ENCODE peak calls at places on chromosome 22, in four cellular contexts. Z is left cardiac atrium, C is Ammon's horn, A is NCI-H1092. D is an unnamed sample.

GRCh38 chr22:28358244-28358777 is 321.3 kb downstream of the TTC28 start:
- DNase-seq in Z (no peak), C (no peak), A (no peak), D (no peak)

GRCh38 chr22:50030315-50031188 is 18.0 kb upstream of the IL17REL start:
- DNase-seq in Z (peak), C (peak), A (peak), D (peak)

GRCh38 chr22:19991645-19992451 is 24.8 kb downstream of the ARVCF start:
- DNase-seq in Z (no peak), C (peak), A (no peak), D (no peak)

GRCh38 chr22:37559901-37560681 is at the start of gene CDC42EP1:
- DNase-seq in Z (peak), C (peak), A (no peak), D (no peak)

GRCh38 chr22:22878801-22879674 is 8.6 kb upstream of the IGLL5 start:
- DNase-seq in Z (no peak), C (no peak), A (no peak), D (no peak)

GRCh38 chr22:20404881-20405280 is 10.9 kb downstream of the ZNF74 start:
- DNase-seq in Z (no peak), C (no peak), A (no peak), D (no peak)

GRCh38 chr22:37176464-37177061 is 11.5 kb downstream of the C1QTNF6 start:
- DNase-seq in Z (peak), C (peak), A (no peak), D (no peak)

GRCh38 chr22:50161508-50162390 is 8.8 kb upstream of the PANX2 start:
- DNase-seq in Z (no peak), C (no peak), A (no peak), D (no peak)

GRCh38 chr22:49457946-49458707 is 369.5 kb downstream of the BRD1 start:
- DNase-seq in Z (no peak), C (no peak), A (no peak), D (no peak)

GRCh38 chr22:20203142-20204099 is 52.6 kb upstream of the CCDC188 start:
- DNase-seq in Z (peak), C (no peak), A (no peak), D (no peak)

GRCh38 chr22:35425971-35426800 is 26.2 kb downstream of the MCM5 start:
- DNase-seq in Z (no peak), C (no peak), A (no peak), D (peak)

GRCh38 chr22:37896181-37896592 is 9.9 kb upstream of the MICALL1 start:
- DNase-seq in Z (no peak), C (no peak), A (no peak), D (no peak)

GRCh38 chr22:20503816-20504215 is 3.6 kb upstream of the MED15 start:
- DNase-seq in Z (no peak), C (no peak), A (no peak), D (no peak)

GRCh38 chr22:20517422-20517821 is 10.0 kb downstream of the MED15 start:
- DNase-seq in Z (no peak), C (no peak), A (no peak), D (no peak)

GRCh38 chr22:28044546-28045173 is 125.6 kb upstream of the PITPNB start:
- DNase-seq in Z (no peak), C (no peak), A (no peak), D (no peak)

GRCh38 chr22:50530857-50531545 is 1.2 kb upstream of the TYMP start:
- DNase-seq in Z (peak), C (no peak), A (no peak), D (no peak)

GRCh38 chr22:29341056-29341848 is 25.8 kb upstream of the RASL10A start:
- DNase-seq in Z (no peak), C (no peak), A (no peak), D (no peak)

GRCh38 chr22:29536411-29536810 is 17.1 kb downstream of the THOC5 start:
- DNase-seq in Z (no peak), C (no peak), A (no peak), D (no peak)

GRCh38 chr22:19065298-19065859 is 56.8 kb downstream of the DGCR2 start:
- DNase-seq in Z (no peak), C (no peak), A (no peak), D (no peak)

GRCh38 chr22:30193031-30193794 is 53.3 kb downstream of the LIF start:
- DNase-seq in Z (no peak), C (no peak), A (no peak), D (no peak)

GRCh38 chr22:20062043-20062765 is 17.8 kb upstream of the DGCR8 start:
- DNase-seq in Z (no peak), C (no peak), A (no peak), D (no peak)

GRCh38 chr22:27885977-27886842 is 32.8 kb downstream of the PITPNB start:
- DNase-seq in Z (no peak), C (no peak), A (no peak), D (no peak)

GRCh38 chr22:37822079-37822833 is 926 bp upstream of the GALR3 start:
- DNase-seq in Z (no peak), C (no peak), A (no peak), D (no peak)

GRCh38 chr22:44685384-44686056 is 16.5 kb upstream of the PRR5 start:
- DNase-seq in Z (peak), C (no peak), A (no peak), D (peak)

GRCh38 chr22:49296561-49296960 is 531.1 kb downstream of the BRD1 start:
- DNase-seq in Z (no peak), C (no peak), A (no peak), D (no peak)

GRCh38 chr22:27108425-27109114 is 451.2 kb downstream of the MIAT start:
- DNase-seq in Z (peak), C (no peak), A (peak), D (no peak)

GRCh38 chr22:42142771-42143461 is 12.3 kb upstream of the CYP2D6 start:
- DNase-seq in Z (no peak), C (no peak), A (no peak), D (no peak)

GRCh38 chr22:45284705-45285305 is at the start of gene UPK3A:
- DNase-seq in Z (peak), C (no peak), A (no peak), D (no peak)

D was measured in NCI-H2107.